ENCODE peak calls at places on chromosomes 7 and 10, in four cellular contexts. D is DMS 273 treated with DMSO at 0.1 percent for 48 hours; B is ELR; F is activated CD8-positive, alpha-beta memory T cell treated with anti-CD3 and anti-CD28 coated beads, Interleukin-2, amount 10 ng/mL, durations not matched to agents 7 days and 5 days. V is an unnamed sample.

GRCh38 chr10:16788125-16788524 is 29.1 kb downstream of the RSU1 start:
- DNase-seq in F (peak), D (no peak), B (no peak), V (no peak)

GRCh38 chr7:2843711-2844152 is 376 bp downstream of the GNA12 start:
- DNase-seq in F (peak), B (peak), D (no peak), V (no peak)

GRCh38 chr10:69936091-69936490 is 116.6 kb upstream of the MACROH2A2 start:
- DNase-seq in F (no peak), B (peak), D (no peak), V (no peak)

GRCh38 chr7:9937944-9938631 is 1035.6 kb upstream of the PHF14 start:
- DNase-seq in F (no peak), B (no peak), D (peak), V (no peak)

GRCh38 chr10:17742918-17743317 is 9.1 kb upstream of the TMEM236 start:
- DNase-seq in D (no peak), B (peak), F (peak), V (peak)

GRCh38 chr7:117193564-117193963 is 129.3 kb downstream of the WNT2 start:
- DNase-seq in D (no peak), B (peak), F (no peak), V (no peak)

GRCh38 chr7:151243411-151244155 is 4.9 kb downstream of the SMARCD3 start:
- DNase-seq in D (no peak), F (no peak), B (no peak), V (peak)

GRCh38 chr10:114115661-114116060 is 58.3 kb downstream of the CCDC186 start:
- DNase-seq in D (no peak), B (no peak), F (no peak), V (no peak)

GRCh38 chr7:23114854-23115253 is 9.3 kb downstream of the KLHL7 start:
- DNase-seq in D (no peak), F (no peak), B (peak), V (no peak)

GRCh38 chr10:90222372-90222771 is 521.0 kb downstream of the KIF20B start:
- DNase-seq in F (no peak), B (peak), D (no peak), V (no peak)

GRCh38 chr7:66245008-66245407 is 39.9 kb downstream of the TPST1 start:
- DNase-seq in D (no peak), F (no peak), B (no peak), V (no peak)

GRCh38 chr10:6912929-6913328 is 332.9 kb upstream of the PRKCQ start:
- DNase-seq in D (no peak), F (no peak), B (no peak), V (no peak)

GRCh38 chr10:92594194-92594593 is 1.3 kb downstream of the KIF11 start:
- DNase-seq in F (no peak), D (no peak), B (peak), V (no peak)

GRCh38 chr7:133945497-133945896 is 181.6 kb upstream of the LRGUK start:
- DNase-seq in D (no peak), F (no peak), B (no peak), V (no peak)

GRCh38 chr10:1957057-1957456 is 219.7 kb upstream of the ADARB2 start:
- DNase-seq in B (no peak), F (no peak), D (no peak), V (no peak)

GRCh38 chr7:99108615-99109014 is 35.3 kb downstream of the SMURF1 start:
- DNase-seq in F (no peak), D (no peak), B (peak), V (no peak)

GRCh38 chr7:155800301-155800700 is 12.0 kb downstream of the SHH start:
- DNase-seq in B (no peak), D (no peak), F (no peak), V (no peak)

GRCh38 chr10:2900530-2900929 is 166.8 kb upstream of the PFKP start:
- DNase-seq in D (no peak), F (no peak), B (no peak), V (no peak)

GRCh38 chr10:131982185-131982756 is 548 bp upstream of the BNIP3 start:
- DNase-seq in F (no peak), D (no peak), B (no peak), V (no peak)

GRCh38 chr7:157056246-157056645 is 45.8 kb upstream of the MNX1 start:
- DNase-seq in B (no peak), D (no peak), F (no peak), V (no peak)

GRCh38 chr7:25179771-25180591 is 48.3 kb downstream of the NPVF start:
- DNase-seq in F (peak), B (peak), D (peak), V (peak)

GRCh38 chr7:36387437-36388345 is 2.0 kb upstream of the ANLN start:
- DNase-seq in B (peak), F (no peak), D (no peak), V (no peak)

GRCh38 chr7:107090452-107090851 is 45.9 kb downstream of the PRKAR2B start:
- DNase-seq in F (no peak), D (no peak), B (no peak), V (no peak)

GRCh38 chr7:66638309-66639099 is 9.8 kb downstream of the KCTD7 start:
- DNase-seq in D (no peak), F (no peak), B (no peak), V (no peak)

GRCh38 chr7:131288446-131288845 is 39.2 kb upstream of the MKLN1 start:
- DNase-seq in D (no peak), F (no peak), B (no peak), V (no peak)

GRCh38 chr7:98795741-98796493 is 73.9 kb downstream of the TMEM130 start:
- DNase-seq in B (peak), D (no peak), F (no peak), V (no peak)

GRCh38 chr7:114911411-114911810 is 10.5 kb upstream of the MDFIC start:
- DNase-seq in D (no peak), B (no peak), F (no peak), V (no peak)

GRCh38 chr10:93435061-93435491 is 47.1 kb downstream of the MYOF start:
- DNase-seq in D (no peak), B (no peak), F (no peak), V (no peak)

GRCh38 chr7:132508724-132509348 is 67.4 kb downstream of the PLXNA4 start:
- DNase-seq in F (no peak), D (no peak), B (no peak), V (no peak)

GRCh38 chr10:132198068-132198370 is 11.3 kb downstream of the DPYSL4 start:
- DNase-seq in B (no peak), D (no peak), F (no peak), V (no peak)

GRCh38 chr10:70267161-70267933 is 16.5 kb downstream of the NPFFR1 start:
- DNase-seq in B (peak), F (no peak), D (no peak), V (no peak)

GRCh38 chr7:124724079-124724478 is 41.5 kb downstream of the GPR37 start:
- DNase-seq in F (no peak), D (no peak), B (no peak), V (no peak)

GRCh38 chr7:159039716-159040115 is 105.0 kb downstream of the VIPR2 start:
- DNase-seq in D (no peak), F (peak), B (no peak), V (no peak)

GRCh38 chr7:85070967-85071628 is 115.8 kb downstream of the SEMA3D start:
- DNase-seq in D (no peak), B (peak), F (no peak), V (no peak)

GRCh38 chr10:96512524-96512991 is 1.2 kb downstream of the TLL2 start:
- DNase-seq in B (no peak), D (no peak), F (no peak), V (no peak)

GRCh38 chr10:72694476-72695369 is 2.8 kb downstream of the MCU start:
- DNase-seq in B (peak), D (no peak), F (no peak), V (no peak)

GRCh38 chr10:13767721-13768178 is 181.0 kb downstream of the PRPF18 start:
- DNase-seq in F (no peak), B (no peak), D (no peak), V (no peak)

GRCh38 chr7:120743128-120743527 is 114.8 kb downstream of the TSPAN12 start:
- DNase-seq in B (no peak), D (no peak), F (no peak), V (no peak)

V was measured in NCI-H1694.